ENCODE peak calls at places on chromosomes 7 and 10, in four cellular contexts. One of them, this sample, is unnamed.
A peak's percentile ranks its signal among the peaks of the same experiment; 100 is the strongest.

GRCh38 chr7:69656890-69657289 is 58.6 kb downstream of the AUTS2 start:
- DNase-seq in MG63: no peak
- DNase-seq in epithelial cell of esophagus: no peak
- DNase-seq in heart left ventricle: peak; percentile 72
- DNase-seq in this sample: no peak

GRCh38 chr7:70700055-70700934 is 431.6 kb upstream of the GALNT17 start:
- DNase-seq in heart left ventricle: no peak
- DNase-seq in MG63: no peak
- DNase-seq in epithelial cell of esophagus: no peak
- DNase-seq in this sample: no peak

GRCh38 chr10:114815751-114816150 is 5.8 kb upstream of the FHIP2A start:
- DNase-seq in MG63: no peak
- DNase-seq in heart left ventricle: no peak
- DNase-seq in epithelial cell of esophagus: peak; percentile 31
- DNase-seq in this sample: no peak

GRCh38 chr10:124315599-124316270 is 103.0 kb downstream of the OAT start:
- DNase-seq in MG63: no peak
- DNase-seq in epithelial cell of esophagus: no peak
- DNase-seq in heart left ventricle: no peak
- DNase-seq in this sample: no peak

GRCh38 chr10:49070701-49071100 is 44.6 kb downstream of the VSTM4 start:
- DNase-seq in epithelial cell of esophagus: no peak
- DNase-seq in MG63: no peak
- DNase-seq in heart left ventricle: no peak
- DNase-seq in this sample: no peak

GRCh38 chr7:69504733-69505132 is 93.5 kb upstream of the AUTS2 start:
- DNase-seq in MG63: no peak
- DNase-seq in epithelial cell of esophagus: no peak
- DNase-seq in heart left ventricle: no peak
- DNase-seq in this sample: no peak

GRCh38 chr10:57696641-57697040 is 571.1 kb downstream of the IPMK start:
- DNase-seq in epithelial cell of esophagus: peak; percentile 80
- DNase-seq in heart left ventricle: no peak
- DNase-seq in MG63: no peak
- DNase-seq in this sample: peak; percentile 74

GRCh38 chr10:76309744-76310441 is 878.5 kb downstream of the LRMDA start:
- DNase-seq in epithelial cell of esophagus: no peak
- DNase-seq in MG63: no peak
- DNase-seq in heart left ventricle: no peak
- DNase-seq in this sample: no peak

GRCh38 chr10:24866615-24867583 is 85.5 kb downstream of the PRTFDC1 start:
- DNase-seq in epithelial cell of esophagus: peak; percentile 66
- DNase-seq in MG63: peak; percentile 61
- DNase-seq in heart left ventricle: peak; percentile 51
- DNase-seq in this sample: peak; percentile 50

GRCh38 chr7:12939694-12940093 is 252.3 kb downstream of the ARL4A start:
- DNase-seq in MG63: no peak
- DNase-seq in heart left ventricle: no peak
- DNase-seq in epithelial cell of esophagus: no peak
- DNase-seq in this sample: no peak

GRCh38 chr7:90212149-90212495 is 582 bp downstream of the STEAP2 start:
- DNase-seq in heart left ventricle: no peak
- DNase-seq in epithelial cell of esophagus: no peak
- DNase-seq in MG63: no peak
- DNase-seq in this sample: no peak

GRCh38 chr7:142110638-142111037 is 880 bp upstream of the MGAM2 start:
- DNase-seq in heart left ventricle: no peak
- DNase-seq in epithelial cell of esophagus: no peak
- DNase-seq in MG63: no peak
- DNase-seq in this sample: no peak

DNA sequence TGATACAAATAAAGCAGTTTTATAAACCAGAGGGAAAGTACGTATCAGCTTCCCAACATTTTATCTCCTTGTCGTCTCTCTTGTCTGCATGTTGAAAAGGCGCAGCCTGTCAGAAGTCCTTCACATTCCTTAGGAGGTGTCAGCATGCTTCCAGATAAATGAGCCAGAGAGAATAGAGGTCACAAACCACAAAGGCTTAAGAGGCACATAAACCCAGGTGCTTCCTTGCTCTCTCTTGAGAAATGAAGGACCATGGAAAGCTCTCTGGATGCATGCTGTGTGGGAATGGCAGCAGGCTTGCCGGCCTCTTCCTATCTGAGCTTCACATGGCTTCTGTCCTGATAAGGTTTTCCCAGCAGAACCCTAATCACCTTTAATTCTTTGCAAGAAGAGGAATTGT is 448.5 kb downstream of the XPNPEP1 start:
- DNase-seq in MG63: no peak
- DNase-seq in heart left ventricle: no peak
- DNase-seq in epithelial cell of esophagus: no peak
- DNase-seq in this sample: no peak
- H3K4me3 ChIP-seq in MG63: no peak overlapping the region
- H3K4me3 ChIP-seq in heart left ventricle: no peak overlapping the region
- H3K4me3 ChIP-seq in epithelial cell of esophagus: no peak overlapping the region
- H3K4me3 ChIP-seq in this sample: no peak overlapping the region

DNA sequence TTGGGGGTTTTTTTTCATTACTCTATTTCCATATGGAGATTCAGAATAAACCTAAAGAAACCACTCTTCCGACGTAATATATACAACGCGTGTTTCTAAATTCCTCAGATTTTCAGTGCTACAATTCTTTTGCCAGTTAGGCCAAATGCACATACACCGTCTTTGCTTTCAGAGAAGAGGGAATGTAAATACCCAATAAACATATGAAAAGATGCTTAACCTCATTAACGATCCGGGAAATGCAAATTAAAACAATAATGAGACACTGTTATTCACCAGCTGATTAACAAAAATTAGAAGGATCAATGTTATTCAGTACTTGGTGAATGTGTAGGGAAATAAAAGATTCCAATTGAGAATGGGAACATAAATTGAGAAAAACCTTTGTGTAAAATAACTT is 56.8 kb downstream of the FGFR2 start:
- DNase-seq in heart left ventricle: no peak
- DNase-seq in MG63: no peak
- DNase-seq in epithelial cell of esophagus: no peak
- DNase-seq in this sample: no peak
- H3K4me3 ChIP-seq in heart left ventricle: no peak overlapping the region
- H3K4me3 ChIP-seq in MG63: no peak overlapping the region
- H3K4me3 ChIP-seq in epithelial cell of esophagus: no peak overlapping the region
- H3K4me3 ChIP-seq in this sample: no peak overlapping the region

GRCh38 chr10:63630085-63630927 is 109.1 kb downstream of the REEP3 start:
- DNase-seq in epithelial cell of esophagus: peak; percentile 86
- DNase-seq in MG63: peak; percentile 95
- DNase-seq in heart left ventricle: peak; percentile 95
- DNase-seq in this sample: peak; percentile 93

GRCh38 chr10:63629363-63630084 is 108.3 kb downstream of the REEP3 start:
- DNase-seq in epithelial cell of esophagus: peak; percentile 97
- DNase-seq in MG63: peak; percentile 98
- DNase-seq in heart left ventricle: peak; percentile 97
- DNase-seq in this sample: peak; percentile 98

GRCh38 chr10:63627376-63627775 is 106.2 kb downstream of the REEP3 start:
- DNase-seq in heart left ventricle: no peak
- DNase-seq in epithelial cell of esophagus: no peak
- DNase-seq in MG63: no peak
- DNase-seq in this sample: no peak

GRCh38 chr10:63628526-63629362 is 107.5 kb downstream of the REEP3 start:
- DNase-seq in MG63: peak; percentile 15
- DNase-seq in epithelial cell of esophagus: peak; percentile 65
- DNase-seq in heart left ventricle: peak; percentile 84
- DNase-seq in this sample: no peak

DNA sequence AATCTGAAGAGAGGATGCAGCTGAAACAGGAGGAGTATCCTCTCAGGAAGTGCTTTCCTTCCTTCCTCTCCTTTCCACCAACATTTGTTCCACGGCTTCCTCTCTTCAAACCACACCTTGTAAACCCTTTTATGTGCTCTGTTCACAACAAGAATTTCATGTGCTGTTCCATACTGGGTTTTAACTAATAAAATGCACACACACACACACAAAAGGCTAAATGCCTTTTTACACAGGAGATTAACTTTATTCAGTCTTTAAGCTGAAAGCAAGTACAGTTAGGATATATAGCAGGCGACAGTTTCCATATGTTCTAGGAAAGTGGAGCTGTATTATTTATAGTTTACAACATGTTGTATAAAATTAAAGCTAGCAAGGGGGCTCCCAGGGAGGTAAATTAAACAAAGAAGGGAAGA is 106.7 kb downstream of the REEP3 start:
- DNase-seq in MG63: no peak
- DNase-seq in heart left ventricle: no peak
- DNase-seq in epithelial cell of esophagus: no peak
- DNase-seq in this sample: no peak
- H3K4me3 ChIP-seq in MG63: no peak overlapping the region
- H3K4me3 ChIP-seq in heart left ventricle: peak overlapping the region; percentile 66
- H3K4me3 ChIP-seq in epithelial cell of esophagus: no peak overlapping the region
- H3K4me3 ChIP-seq in this sample: no peak overlapping the region

GRCh38 chr10:14543904-14544210 is 213.1 kb upstream of the FRMD4A start:
- DNase-seq in heart left ventricle: no peak
- DNase-seq in epithelial cell of esophagus: no peak
- DNase-seq in MG63: no peak
- DNase-seq in this sample: no peak
- H3K4me3 ChIP-seq in heart left ventricle: no peak overlapping the region
- H3K4me3 ChIP-seq in epithelial cell of esophagus: no peak overlapping the region
- H3K4me3 ChIP-seq in MG63: no peak overlapping the region
- H3K4me3 ChIP-seq in this sample: no peak overlapping the region

GRCh38 chr7:36085096-36085495 is 68.0 kb upstream of the EEPD1 start:
- DNase-seq in MG63: no peak
- DNase-seq in epithelial cell of esophagus: no peak
- DNase-seq in heart left ventricle: no peak
- DNase-seq in this sample: no peak
- H3K4me3 ChIP-seq in MG63: no peak overlapping the region
- H3K4me3 ChIP-seq in epithelial cell of esophagus: no peak overlapping the region
- H3K4me3 ChIP-seq in heart left ventricle: no peak overlapping the region
- H3K4me3 ChIP-seq in this sample: no peak overlapping the region

DNA sequence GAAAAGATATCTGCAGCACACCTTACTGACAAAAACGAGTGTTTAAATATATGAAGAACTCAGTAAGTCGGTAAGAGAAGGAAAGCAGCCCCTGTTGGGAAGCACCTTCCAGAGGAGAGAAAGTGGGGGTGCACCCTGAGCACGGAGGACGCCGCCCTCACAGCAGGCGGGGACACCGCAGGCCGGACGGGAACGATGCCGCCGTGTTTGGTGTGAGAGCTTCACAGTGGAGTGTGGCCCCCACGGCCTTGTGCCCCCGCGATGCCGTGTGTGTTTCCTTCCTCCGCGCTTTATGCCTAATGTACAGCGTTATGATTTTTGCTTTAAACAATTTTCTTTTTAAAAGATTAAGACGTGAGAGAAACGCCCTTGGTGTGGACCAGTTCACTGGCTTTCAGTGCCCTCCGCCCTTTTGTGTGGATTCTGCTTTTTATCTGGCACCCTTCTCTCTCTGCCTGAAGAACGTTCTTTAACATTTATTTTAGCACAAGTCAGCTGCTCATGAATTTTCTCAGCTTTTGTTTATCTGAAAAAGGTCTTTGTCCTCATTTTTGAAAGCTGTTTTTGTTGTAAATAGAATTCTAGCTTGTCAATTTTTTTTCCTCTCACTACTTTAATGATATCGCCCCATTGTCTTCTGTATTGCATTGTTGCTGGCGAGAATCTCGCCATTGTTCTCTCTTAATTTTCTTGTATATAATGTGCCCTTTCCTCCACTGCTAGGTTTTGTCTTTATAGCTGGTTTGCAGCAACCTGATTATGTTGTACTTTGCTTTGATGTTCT is 110.7 kb downstream of the INPP5A start:
- DNase-seq in MG63: no peak
- DNase-seq in epithelial cell of esophagus: no peak
- DNase-seq in heart left ventricle: no peak
- DNase-seq in this sample: no peak
- H3K4me3 ChIP-seq in MG63: no peak overlapping the region
- H3K4me3 ChIP-seq in epithelial cell of esophagus: no peak overlapping the region
- H3K4me3 ChIP-seq in heart left ventricle: no peak overlapping the region
- H3K4me3 ChIP-seq in this sample: no peak overlapping the region